ENCODE peak calls at places on chromosomes 12 and 14, in seven cellular contexts. B is K562, F is HCT116, J is HepG2, M is H1, N is GM12878, Y is SK-N-SH. W is an unnamed sample.

GRCh38 chr14:78197088-78197487 is 26.9 kb downstream of the NRXN3 start:
- DNase-seq in J (no peak), N (no peak), M (no peak), F (no peak), B (no peak), Y (no peak), W (no peak)

GRCh38 chr14:101497910-101498860 is 63.1 kb upstream of the DIO3 start:
- DNase-seq in Y (no peak), F (no peak), B (no peak), N (no peak), M (no peak), J (no peak), W (no peak)

GRCh38 chr14:60573943-60574496 is 65.1 kb downstream of the SIX6 start:
- DNase-seq in N (no peak), F (no peak), Y (no peak), M (no peak), B (no peak), J (no peak), W (no peak)

GRCh38 chr12:132720606-132721005 is 10.0 kb downstream of the PGAM5 start:
- DNase-seq in F (no peak), Y (no peak), J (no peak), M (no peak), N (no peak), B (no peak), W (no peak)

GRCh38 chr12:8781326-8781725 is 41.1 kb upstream of the A2ML1 start:
- DNase-seq in J (no peak), B (no peak), Y (peak), N (no peak), M (no peak), F (no peak), W (no peak)

GRCh38 chr12:66241061-66242043 is 52.3 kb downstream of the IRAK3 start:
- DNase-seq in N (no peak), F (no peak), Y (no peak), J (no peak), M (no peak), B (no peak), W (no peak)

GRCh38 chr12:109817627-109818231 is 15.5 kb downstream of the TRPV4 start:
- DNase-seq in B (no peak), N (no peak), Y (no peak), F (no peak), J (peak), M (no peak), W (no peak)

GRCh38 chr12:31008241-31008711 is 65.4 kb upstream of the DDX11 start:
- DNase-seq in Y (no peak), N (no peak), B (no peak), J (no peak), M (no peak), F (no peak), W (no peak)

GRCh38 chr12:63045020-63045860 is 105.8 kb downstream of the AVPR1A start:
- DNase-seq in M (no peak), Y (no peak), N (no peak), J (no peak), B (no peak), F (no peak), W (no peak)

GRCh38 chr14:95545769-95546168 is 10.9 kb downstream of the GLRX5 start:
- DNase-seq in J (no peak), Y (no peak), M (no peak), F (peak), N (no peak), B (no peak), W (no peak)

GRCh38 chr14:94588311-94588710 is 7.1 kb downstream of the SERPINA5 start:
- DNase-seq in Y (no peak), F (no peak), B (no peak), M (no peak), N (no peak), J (no peak), W (no peak)

GRCh38 chr14:38553586-38553985 is 297.7 kb upstream of the CLEC14A start:
- DNase-seq in Y (no peak), B (no peak), M (no peak), N (no peak), F (no peak), J (no peak), W (no peak)

GRCh38 chr12:86117711-86118110 is 138.5 kb downstream of the MGAT4C start:
- DNase-seq in F (no peak), J (no peak), N (no peak), Y (no peak), M (no peak), B (no peak), W (no peak)

GRCh38 chr12:53098982-53099651 is 1.6 kb downstream of the IGFBP6 start:
- DNase-seq in Y (peak), F (peak), J (peak), N (no peak), B (peak), M (peak), W (peak)

GRCh38 chr14:75258079-75258802 is 20.4 kb upstream of the FOS start:
- DNase-seq in M (no peak), F (no peak), Y (no peak), N (no peak), J (no peak), B (no peak), W (no peak)

GRCh38 chr12:8145754-8146415 is 10.9 kb upstream of the ZNF705A start:
- DNase-seq in J (no peak), F (no peak), N (no peak), M (peak), Y (no peak), B (no peak), W (no peak)

GRCh38 chr12:57516617-57517153 is 3.6 kb downstream of the DDIT3 start:
- DNase-seq in N (no peak), M (no peak), B (no peak), F (no peak), Y (no peak), J (no peak), W (no peak)

GRCh38 chr12:64893961-64894360 is 69.5 kb downstream of the TBC1D30 start:
- DNase-seq in N (no peak), B (no peak), J (no peak), Y (no peak), M (no peak), F (no peak), W (no peak)

GRCh38 chr12:63846249-63846967 is 1.9 kb downstream of the SRGAP1 start:
- DNase-seq in J (no peak), N (no peak), F (no peak), M (no peak), Y (peak), B (no peak), W (no peak)

GRCh38 chr14:58298880-58299664 is 717 bp downstream of the ARID4A start:
- DNase-seq in M (no peak), B (peak), F (no peak), J (no peak), N (no peak), Y (peak), W (no peak)

GRCh38 chr12:124664395-124665111 is 97.1 kb upstream of the NCOR2 start:
- DNase-seq in J (no peak), M (no peak), Y (no peak), F (no peak), B (no peak), N (no peak), W (no peak)

GRCh38 chr14:71004481-71004880 is 97.2 kb downstream of the PCNX1 start:
- DNase-seq in F (no peak), Y (no peak), J (no peak), B (no peak), N (no peak), M (no peak), W (no peak)

GRCh38 chr14:23129759-23130316 is 10.8 kb upstream of the CEBPE start:
- DNase-seq in M (no peak), B (no peak), F (no peak), J (no peak), N (no peak), Y (no peak), W (peak)

GRCh38 chr12:102702447-102703114 is 214.5 kb downstream of the PAH start:
- DNase-seq in J (peak), M (no peak), B (peak), F (peak), Y (peak), N (no peak), W (peak)

GRCh38 chr12:95838125-95838524 is 20.6 kb upstream of the SNRPF start:
- DNase-seq in F (no peak), J (peak), N (no peak), B (no peak), Y (peak), M (no peak), W (no peak)

GRCh38 chr14:88842414-88842813 is 18.0 kb downstream of the TTC8 start:
- DNase-seq in N (no peak), F (no peak), Y (no peak), J (no peak), B (no peak), M (no peak), W (no peak)
- TF ChIP-seq JUND in N (no peak), F (no peak), Y (no peak), J (no peak), B (no peak), M (no peak), W (no peak)

GRCh38 chr12:92759634-92760268 is 57.0 kb downstream of the PLEKHG7 start:
- DNase-seq in Y (no peak), M (no peak), F (peak), N (no peak), B (peak), J (no peak), W (no peak)
- TF ChIP-seq JUND in Y (peak), M (no peak), F (peak), N (no peak), B (peak), J (no peak), W (no peak)

DNA sequence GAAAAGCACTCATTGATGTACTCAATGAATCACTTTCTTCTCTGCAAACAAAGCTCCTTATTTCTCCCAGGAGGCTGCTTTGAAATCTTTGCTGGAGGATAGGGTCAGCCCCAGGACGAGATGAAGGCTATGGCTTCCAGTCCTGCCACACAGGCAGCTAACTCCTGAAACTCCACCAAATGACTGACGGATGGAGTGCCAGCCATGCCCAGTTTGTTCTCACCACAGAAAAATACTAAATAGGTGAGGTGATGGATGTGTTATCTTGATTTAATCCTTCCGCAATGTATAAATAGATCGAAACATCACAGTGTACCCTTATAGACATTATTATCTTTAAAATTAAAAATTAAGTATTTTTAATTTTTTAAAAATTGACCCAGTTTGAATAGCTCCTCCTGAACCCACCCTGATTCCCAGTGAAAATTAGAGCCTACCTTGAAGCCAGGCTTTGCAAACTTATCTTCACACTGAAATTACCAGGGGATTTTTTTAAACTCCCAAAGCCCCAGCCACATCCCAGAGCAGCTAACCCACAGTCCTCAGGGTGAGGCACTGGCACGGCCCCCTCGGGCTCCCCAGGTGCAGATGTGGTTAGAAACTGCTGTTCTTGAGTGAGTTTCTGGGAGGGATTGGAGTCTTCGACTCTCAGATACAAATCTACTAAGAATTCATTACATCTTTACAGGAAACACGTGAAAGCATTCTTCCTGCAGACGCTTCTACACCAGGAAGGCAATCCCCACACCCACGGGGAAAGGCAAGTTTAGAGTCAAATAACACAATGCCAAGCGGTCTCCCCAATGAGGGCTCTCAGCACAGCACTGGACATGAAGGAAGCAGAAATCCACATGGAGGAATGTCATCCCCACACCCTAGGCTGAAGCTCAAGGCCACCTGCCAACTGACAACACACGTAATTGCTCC is 126.4 kb downstream of the RIMBP2 start:
- DNase-seq in M (no peak), J (no peak), N (no peak), Y (no peak), F (no peak), B (no peak), W (no peak)
- TF ChIP-seq JUND in M (no peak), J (no peak), N (no peak), Y (no peak), F (no peak), B (no peak), W (no peak)

GRCh38 chr12:11839093-11839641 is 189.7 kb downstream of the ETV6 start:
- DNase-seq in Y (no peak), N (no peak), F (no peak), J (no peak), B (no peak), M (no peak), W (no peak)
- TF ChIP-seq JUND in Y (peak), N (no peak), F (no peak), J (no peak), B (peak), M (no peak), W (no peak)

GRCh38 chr12:74816398-74817175 is 279.0 kb downstream of the ATXN7L3B start:
- DNase-seq in N (no peak), Y (no peak), B (no peak), M (no peak), F (no peak), J (no peak), W (no peak)

GRCh38 chr12:74817499-74817898 is 279.9 kb downstream of the ATXN7L3B start:
- DNase-seq in M (no peak), J (no peak), Y (no peak), F (no peak), B (no peak), N (no peak), W (no peak)

DNA sequence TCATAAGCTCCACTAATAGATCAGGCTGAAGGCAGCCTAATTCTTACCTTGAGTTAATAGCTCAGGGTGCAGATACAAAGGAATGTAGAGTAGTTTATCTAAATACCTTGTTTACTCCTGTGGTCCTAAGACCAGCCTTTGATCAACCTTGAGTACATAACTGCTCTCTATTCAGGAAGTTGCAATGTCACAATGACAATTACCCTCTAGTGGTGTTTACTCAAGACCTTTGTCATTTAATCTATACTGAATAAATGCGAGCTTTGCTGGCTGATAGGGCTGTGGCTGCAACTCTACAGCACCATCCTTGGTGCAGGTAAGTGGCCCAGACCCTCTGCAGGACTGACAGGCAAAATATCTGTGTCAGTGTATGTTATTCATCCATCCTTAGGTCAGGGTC is 282.7 kb downstream of the ATXN7L3B start:
- DNase-seq in Y (no peak), F (no peak), M (peak), N (no peak), J (no peak), B (no peak), W (no peak)
- TF ChIP-seq JUND in Y (no peak), F (no peak), M (no peak), N (no peak), J (no peak), B (no peak), W (no peak)

GRCh38 chr12:122963928-122964240 is 2.4 kb downstream of the ABCB9 start:
- DNase-seq in J (no peak), Y (no peak), M (no peak), B (no peak), F (no peak), N (no peak), W (no peak)
- TF ChIP-seq JUND in J (no peak), Y (no peak), M (no peak), B (no peak), F (no peak), N (no peak), W (no peak)